ENCODE peak calls at places on chromosomes 11 and 22, in five cellular contexts. P is OCI-LY7, Z is fibroblast of lung, Y is GM23338, X is K562. L is an unnamed sample. For H4K20me1, the result is how much of the 10 kb centered on the place peaks cover.

GRCh38 chr11:8013833-8014232 is 26.7 kb downstream of the EIF3F start:
- DNase-seq in P (no peak), Z (no peak), Y (no peak), X (no peak), L (no peak)

GRCh38 chr11:46630237-46630636 is 12.9 kb downstream of the ATG13 start:
- DNase-seq in P (no peak), Z (no peak), Y (no peak), X (no peak), L (no peak)

GRCh38 chr11:95512682-95513081 is 276.9 kb downstream of the FAM76B start:
- DNase-seq in P (no peak), Z (peak), Y (no peak), X (peak), L (no peak)

GRCh38 chr11:31657091-31657490 is 147.5 kb downstream of the ELP4 start:
- DNase-seq in P (no peak), Z (no peak), Y (no peak), X (no peak), L (no peak)

GRCh38 chr11:72969894-72970335 is 155.7 kb downstream of the ATG16L2 start:
- DNase-seq in P (no peak), Z (peak), Y (no peak), X (peak), L (peak)

GRCh38 chr22:47556473-47556872 is 794.0 kb downstream of the TBC1D22A start:
- DNase-seq in P (no peak), Z (no peak), Y (no peak), X (no peak), L (no peak)

GRCh38 chr11:16167706-16168487 is 188.4 kb downstream of the SOX6 start:
- DNase-seq in P (no peak), Z (no peak), Y (no peak), X (no peak), L (no peak)

GRCh38 chr11:69444381-69445130 is 36.9 kb upstream of the LINC01488 start:
- DNase-seq in P (no peak), Z (peak), Y (peak), X (peak), L (no peak)

GRCh38 chr22:34804588-34804987 is 261.4 kb upstream of the ISX start:
- DNase-seq in P (peak), Z (no peak), Y (peak), X (no peak), L (peak)

DNA sequence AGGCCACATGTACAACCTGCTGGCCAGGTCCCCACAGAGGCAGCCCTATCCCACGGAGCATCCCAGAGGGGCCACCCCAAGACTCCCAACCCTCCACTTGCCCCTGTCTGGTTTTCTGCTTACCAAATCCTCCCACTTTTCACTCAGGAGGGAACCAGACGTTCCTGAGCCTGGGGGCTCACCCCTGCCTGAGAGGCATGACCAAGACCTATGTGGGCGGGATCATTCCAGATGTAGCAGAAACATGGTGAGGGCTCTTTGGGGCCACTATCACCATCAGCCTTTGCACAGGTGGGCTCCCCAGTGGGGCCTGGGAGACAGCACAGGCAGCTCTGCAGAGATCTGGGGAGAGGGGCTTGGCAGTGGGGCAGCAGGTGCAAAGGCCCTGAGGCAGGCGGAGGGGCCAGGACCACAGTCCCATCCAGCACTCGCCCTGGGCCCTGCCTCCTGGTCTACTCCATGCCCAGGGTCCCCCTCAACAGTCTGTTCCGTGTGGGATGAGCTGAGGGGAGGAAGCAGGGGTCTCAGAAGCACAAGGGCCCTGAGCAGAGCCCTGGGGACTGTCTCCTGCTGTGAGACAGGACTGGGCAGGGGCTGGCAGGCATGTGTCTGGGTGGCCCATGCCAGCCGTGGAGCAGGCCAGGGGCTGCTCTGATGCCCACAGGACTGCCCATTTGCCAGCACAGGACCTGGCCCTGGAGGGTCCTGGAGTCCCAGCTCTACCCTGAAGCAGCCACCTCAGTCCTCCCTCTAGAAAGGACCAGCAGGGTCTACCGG is 9.4 kb downstream of the PIM3 start:
- DNase-seq in P (no peak), Z (no peak), Y (no peak), X (no peak), L (peak)
- H3K27ac ChIP-seq in P (no peak), Z (peak), Y (no peak), X (peak), L (no peak)

GRCh38 chr11:19728436-19728835 is 15.8 kb downstream of the NAV2 start:
- DNase-seq in P (no peak), Z (peak), Y (no peak), X (no peak), L (no peak)

GRCh38 chr11:19725379-19726079 is 12.9 kb downstream of the NAV2 start:
- DNase-seq in P (no peak), Z (no peak), Y (peak), X (no peak), L (no peak)

GRCh38 chr11:19729141-19729540 is 16.5 kb downstream of the NAV2 start:
- DNase-seq in P (no peak), Z (no peak), Y (no peak), X (no peak), L (no peak)

GRCh38 chr11:19724765-19725164 is 12.1 kb downstream of the NAV2 start:
- DNase-seq in P (no peak), Z (no peak), Y (no peak), X (no peak), L (no peak)

GRCh38 chr11:19727246-19727645 is 14.6 kb downstream of the NAV2 start:
- DNase-seq in P (no peak), Z (peak), Y (no peak), X (no peak), L (no peak)
- H4K20me1 ChIP-seq in P (under half), Z (under half), Y (under half), X (under half), L (under half)

GRCh38 chr11:18699848-18700261 is 1.3 kb downstream of the TMEM86A start:
- DNase-seq in P (no peak), Z (no peak), Y (no peak), X (no peak), L (no peak)
- H3K27ac ChIP-seq in P (no peak), Z (no peak), Y (no peak), X (no peak), L (no peak)

GRCh38 chr11:68327586-68328370 is 15.4 kb downstream of the LRP5 start:
- DNase-seq in P (no peak), Z (no peak), Y (no peak), X (no peak), L (no peak)
- H4K20me1 ChIP-seq in P (under half), Z (under half), Y (under half), X (under half), L (under half)

DNA sequence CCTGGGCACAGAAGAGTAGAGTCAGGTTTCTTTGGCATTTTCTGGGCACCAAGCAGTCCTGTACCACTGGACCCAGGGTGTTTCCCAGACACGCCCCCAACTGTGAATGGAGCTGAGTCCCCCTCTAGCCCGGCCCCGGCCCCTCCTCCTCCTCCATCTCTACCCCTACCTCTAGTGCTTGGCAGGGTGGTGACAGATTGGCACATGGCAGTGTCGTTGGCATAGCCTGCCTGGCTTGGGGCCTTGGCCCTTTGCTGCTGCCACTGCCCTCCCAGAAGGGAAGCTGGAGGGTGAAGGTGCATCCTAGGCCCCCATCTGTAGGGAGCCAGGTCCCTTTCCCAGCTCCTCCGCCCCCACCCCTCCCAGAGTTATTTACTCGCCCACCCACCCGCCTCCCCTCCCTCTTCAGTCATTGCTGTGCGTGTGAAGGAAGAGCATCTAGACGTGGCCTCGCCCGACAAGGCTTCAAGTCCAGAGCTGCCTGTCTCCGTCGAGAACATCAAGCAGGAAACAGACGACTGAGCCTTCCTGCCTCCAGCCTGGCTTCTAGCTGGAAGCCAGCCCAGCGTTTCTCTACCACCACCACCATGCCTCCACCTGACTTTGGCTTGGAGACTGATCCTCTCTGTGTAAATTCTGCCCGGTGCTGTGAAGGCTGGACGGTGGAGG is 10.9 kb downstream of the CHADL start:
- DNase-seq in P (no peak), Z (no peak), Y (no peak), X (no peak), L (no peak)
- H3K27ac ChIP-seq in P (no peak), Z (no peak), Y (no peak), X (no peak), L (no peak)